ENCODE peak calls at places on chromosomes 3 and 15, in five cellular contexts. One of them, this sample, is unnamed.

GRCh38 chr15:76060098-76060989 is 559 bp downstream of the TMEM266 start:
- DNase-seq in effector memory CD4-positive, alpha-beta T cell: peak
- DNase-seq in A549: peak
- DNase-seq in psoas muscle: no peak
- DNase-seq in lower leg skin: no peak
- DNase-seq in this sample: no peak

GRCh38 chr3:84893211-84893610 is 65.6 kb upstream of the CADM2 start:
- DNase-seq in lower leg skin: no peak
- DNase-seq in effector memory CD4-positive, alpha-beta T cell: no peak
- DNase-seq in A549: no peak
- DNase-seq in psoas muscle: no peak
- DNase-seq in this sample: no peak

GRCh38 chr3:113151475-113152031 is 59.8 kb upstream of the BOC start:
- DNase-seq in lower leg skin: no peak
- DNase-seq in psoas muscle: peak
- DNase-seq in effector memory CD4-positive, alpha-beta T cell: no peak
- DNase-seq in A549: no peak
- DNase-seq in this sample: no peak

GRCh38 chr3:23805881-23806321 is at the start of gene UBE2E1:
- DNase-seq in A549: peak
- DNase-seq in psoas muscle: peak
- DNase-seq in lower leg skin: peak
- DNase-seq in effector memory CD4-positive, alpha-beta T cell: peak
- DNase-seq in this sample: no peak

GRCh38 chr15:80061581-80061980 is 2.1 kb downstream of the ZFAND6 start:
- DNase-seq in effector memory CD4-positive, alpha-beta T cell: no peak
- DNase-seq in A549: no peak
- DNase-seq in psoas muscle: no peak
- DNase-seq in lower leg skin: no peak
- DNase-seq in this sample: no peak

GRCh38 chr3:24662449-24663345 is 168.0 kb upstream of the THRB start:
- DNase-seq in effector memory CD4-positive, alpha-beta T cell: no peak
- DNase-seq in psoas muscle: no peak
- DNase-seq in A549: no peak
- DNase-seq in lower leg skin: no peak
- DNase-seq in this sample: no peak

GRCh38 chr3:171321241-171321640 is 139.0 kb downstream of the TNIK start:
- DNase-seq in lower leg skin: no peak
- DNase-seq in A549: no peak
- DNase-seq in effector memory CD4-positive, alpha-beta T cell: no peak
- DNase-seq in psoas muscle: no peak
- DNase-seq in this sample: no peak

GRCh38 chr3:147384210-147385058 is 21.9 kb downstream of the ZIC4 start:
- DNase-seq in lower leg skin: no peak
- DNase-seq in psoas muscle: no peak
- DNase-seq in effector memory CD4-positive, alpha-beta T cell: no peak
- DNase-seq in A549: no peak
- DNase-seq in this sample: no peak

GRCh38 chr3:32082727-32083126 is 23.7 kb upstream of the GPD1L start:
- DNase-seq in lower leg skin: no peak
- DNase-seq in psoas muscle: no peak
- DNase-seq in effector memory CD4-positive, alpha-beta T cell: no peak
- DNase-seq in A549: no peak
- DNase-seq in this sample: no peak

GRCh38 chr3:52530918-52531635 is 2.6 kb downstream of the NT5DC2 start:
- DNase-seq in psoas muscle: peak
- DNase-seq in A549: no peak
- DNase-seq in lower leg skin: peak
- DNase-seq in effector memory CD4-positive, alpha-beta T cell: no peak
- DNase-seq in this sample: no peak

GRCh38 chr3:52529376-52530333 is 4.0 kb downstream of the NT5DC2 start:
- DNase-seq in lower leg skin: peak
- DNase-seq in psoas muscle: peak
- DNase-seq in effector memory CD4-positive, alpha-beta T cell: no peak
- DNase-seq in A549: no peak
- DNase-seq in this sample: no peak

GRCh38 chr3:52527039-52527731 is 6.5 kb downstream of the NT5DC2 start:
- DNase-seq in A549: no peak
- DNase-seq in effector memory CD4-positive, alpha-beta T cell: no peak
- DNase-seq in psoas muscle: peak
- DNase-seq in lower leg skin: peak
- DNase-seq in this sample: no peak

GRCh38 chr3:52527732-52528595 is 5.7 kb downstream of the NT5DC2 start:
- DNase-seq in A549: no peak
- DNase-seq in effector memory CD4-positive, alpha-beta T cell: no peak
- DNase-seq in lower leg skin: peak
- DNase-seq in psoas muscle: peak
- DNase-seq in this sample: no peak

DNA sequence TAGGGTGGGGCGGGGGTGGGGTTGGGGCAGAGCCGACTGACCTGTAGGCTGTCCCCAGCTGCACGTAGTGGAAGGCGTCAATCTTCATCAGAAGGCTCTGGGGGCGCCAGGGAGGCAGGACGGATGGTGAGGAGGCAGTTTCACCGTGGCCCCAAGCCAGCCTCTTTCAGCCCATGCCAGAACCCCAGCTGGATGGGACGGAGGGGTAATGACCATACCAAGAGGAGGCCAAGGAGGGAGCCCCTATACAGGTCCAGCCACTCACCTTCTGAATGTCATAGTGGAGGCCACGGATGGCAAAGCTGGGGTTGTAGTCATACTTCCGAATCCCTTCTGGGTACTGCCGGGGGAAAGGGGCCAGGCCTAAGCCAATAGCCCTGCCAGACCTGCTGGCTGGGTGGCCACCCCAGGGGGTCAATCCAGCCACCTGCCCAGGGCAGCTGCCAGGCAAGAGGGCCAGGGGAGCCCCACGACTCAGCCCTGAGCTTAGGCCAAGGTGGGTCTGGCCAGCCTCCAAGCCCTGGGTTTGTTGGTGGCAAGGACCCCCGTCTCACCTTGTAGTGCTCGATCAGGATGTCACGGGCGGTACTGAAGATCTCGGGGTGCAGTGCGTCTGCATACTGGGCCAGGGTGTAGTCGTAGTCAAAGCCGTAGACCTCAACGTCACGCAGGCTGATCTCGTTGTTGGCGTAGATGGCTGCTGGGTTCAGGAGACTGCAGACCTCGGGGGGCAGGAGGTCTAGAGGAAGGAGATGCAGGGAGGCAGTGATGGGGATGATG is 4.9 kb downstream of the NT5DC2 start:
- DNase-seq in psoas muscle: peak
- DNase-seq in effector memory CD4-positive, alpha-beta T cell: no peak
- DNase-seq in lower leg skin: peak
- DNase-seq in A549: no peak
- DNase-seq in this sample: no peak
- H3K4me3 ChIP-seq in psoas muscle: no peak
- H3K4me3 ChIP-seq in effector memory CD4-positive, alpha-beta T cell: no peak
- H3K4me3 ChIP-seq in lower leg skin: no peak
- H3K4me3 ChIP-seq in A549: no peak
- H3K4me3 ChIP-seq in this sample: no peak

GRCh38 chr3:123449986-123450474 is 1.1 kb upstream of the ADCY5 start:
- DNase-seq in psoas muscle: peak
- DNase-seq in lower leg skin: no peak
- DNase-seq in effector memory CD4-positive, alpha-beta T cell: no peak
- DNase-seq in A549: no peak
- DNase-seq in this sample: no peak
- H3K4me3 ChIP-seq in psoas muscle: peak
- H3K4me3 ChIP-seq in lower leg skin: peak
- H3K4me3 ChIP-seq in effector memory CD4-positive, alpha-beta T cell: peak
- H3K4me3 ChIP-seq in A549: peak
- H3K4me3 ChIP-seq in this sample: peak

GRCh38 chr15:100372695-100373036 is 30.9 kb upstream of the ADAMTS17 start:
- DNase-seq in psoas muscle: peak
- DNase-seq in effector memory CD4-positive, alpha-beta T cell: no peak
- DNase-seq in A549: no peak
- DNase-seq in lower leg skin: peak
- DNase-seq in this sample: no peak

GRCh38 chr15:100373942-100374341 is 32.2 kb upstream of the ADAMTS17 start:
- DNase-seq in psoas muscle: no peak
- DNase-seq in lower leg skin: no peak
- DNase-seq in effector memory CD4-positive, alpha-beta T cell: no peak
- DNase-seq in A549: no peak
- DNase-seq in this sample: no peak

DNA sequence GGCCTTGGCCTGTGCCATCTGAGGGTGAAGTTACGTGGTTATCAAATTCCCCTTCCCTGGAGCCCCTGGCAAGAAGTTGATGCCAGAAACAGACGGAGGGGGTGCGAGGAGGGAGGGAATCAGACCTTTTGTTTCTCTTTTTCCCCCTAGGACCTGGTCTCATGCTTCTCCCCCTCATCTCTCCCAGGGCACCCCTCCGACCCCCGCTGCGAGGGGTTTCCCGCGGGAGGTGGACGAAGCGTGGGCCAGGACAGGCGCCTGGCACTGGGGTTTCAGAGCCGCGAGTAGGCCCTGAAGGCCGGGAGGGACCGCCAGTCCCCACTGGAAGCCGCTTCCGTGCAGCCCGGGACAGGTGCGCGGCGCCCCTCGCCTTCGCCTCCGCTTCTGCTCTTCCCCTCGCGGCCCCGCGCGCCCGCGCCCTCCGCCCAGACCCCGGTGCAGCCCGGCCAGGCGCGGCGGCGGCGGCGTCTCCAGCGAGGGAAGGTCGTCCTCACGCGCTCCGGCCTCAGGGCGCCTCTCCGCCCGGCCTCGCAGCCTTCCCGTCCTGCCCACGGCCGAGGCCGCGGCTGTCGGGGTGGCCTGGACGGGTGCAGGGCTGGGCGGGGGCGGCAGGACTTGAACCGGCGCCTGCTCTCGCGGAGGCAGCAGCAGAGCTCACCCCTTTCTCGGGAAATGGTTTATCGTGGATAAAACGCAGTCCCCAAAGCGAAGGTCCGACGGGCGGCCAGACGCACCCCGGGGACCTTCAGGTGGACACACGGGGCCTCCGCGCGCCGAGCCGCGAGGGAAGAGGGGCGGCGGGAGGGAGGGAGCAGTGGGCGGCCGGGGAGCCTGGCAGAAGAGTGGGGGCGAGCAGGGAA is 31.5 kb upstream of the ADAMTS17 start:
- DNase-seq in psoas muscle: no peak
- DNase-seq in lower leg skin: no peak
- DNase-seq in effector memory CD4-positive, alpha-beta T cell: no peak
- DNase-seq in A549: no peak
- DNase-seq in this sample: no peak
- H3K4me3 ChIP-seq in psoas muscle: peak
- H3K4me3 ChIP-seq in lower leg skin: peak
- H3K4me3 ChIP-seq in effector memory CD4-positive, alpha-beta T cell: no peak
- H3K4me3 ChIP-seq in A549: no peak
- H3K4me3 ChIP-seq in this sample: peak

GRCh38 chr3:126983653-126984390 is 907 bp downstream of the PLXNA1 start:
- DNase-seq in effector memory CD4-positive, alpha-beta T cell: peak
- DNase-seq in lower leg skin: no peak
- DNase-seq in A549: no peak
- DNase-seq in psoas muscle: no peak
- DNase-seq in this sample: no peak

GRCh38 chr3:126986001-126986400 is 3.1 kb downstream of the PLXNA1 start:
- DNase-seq in A549: no peak
- DNase-seq in lower leg skin: no peak
- DNase-seq in psoas muscle: no peak
- DNase-seq in effector memory CD4-positive, alpha-beta T cell: no peak
- DNase-seq in this sample: no peak

GRCh38 chr3:126987129-126987528 is 4.2 kb downstream of the PLXNA1 start:
- DNase-seq in effector memory CD4-positive, alpha-beta T cell: no peak
- DNase-seq in A549: no peak
- DNase-seq in psoas muscle: no peak
- DNase-seq in lower leg skin: no peak
- DNase-seq in this sample: no peak

GRCh38 chr3:126984391-126985142 is 1.7 kb downstream of the PLXNA1 start:
- DNase-seq in lower leg skin: no peak
- DNase-seq in psoas muscle: no peak
- DNase-seq in A549: no peak
- DNase-seq in effector memory CD4-positive, alpha-beta T cell: no peak
- DNase-seq in this sample: no peak

DNA sequence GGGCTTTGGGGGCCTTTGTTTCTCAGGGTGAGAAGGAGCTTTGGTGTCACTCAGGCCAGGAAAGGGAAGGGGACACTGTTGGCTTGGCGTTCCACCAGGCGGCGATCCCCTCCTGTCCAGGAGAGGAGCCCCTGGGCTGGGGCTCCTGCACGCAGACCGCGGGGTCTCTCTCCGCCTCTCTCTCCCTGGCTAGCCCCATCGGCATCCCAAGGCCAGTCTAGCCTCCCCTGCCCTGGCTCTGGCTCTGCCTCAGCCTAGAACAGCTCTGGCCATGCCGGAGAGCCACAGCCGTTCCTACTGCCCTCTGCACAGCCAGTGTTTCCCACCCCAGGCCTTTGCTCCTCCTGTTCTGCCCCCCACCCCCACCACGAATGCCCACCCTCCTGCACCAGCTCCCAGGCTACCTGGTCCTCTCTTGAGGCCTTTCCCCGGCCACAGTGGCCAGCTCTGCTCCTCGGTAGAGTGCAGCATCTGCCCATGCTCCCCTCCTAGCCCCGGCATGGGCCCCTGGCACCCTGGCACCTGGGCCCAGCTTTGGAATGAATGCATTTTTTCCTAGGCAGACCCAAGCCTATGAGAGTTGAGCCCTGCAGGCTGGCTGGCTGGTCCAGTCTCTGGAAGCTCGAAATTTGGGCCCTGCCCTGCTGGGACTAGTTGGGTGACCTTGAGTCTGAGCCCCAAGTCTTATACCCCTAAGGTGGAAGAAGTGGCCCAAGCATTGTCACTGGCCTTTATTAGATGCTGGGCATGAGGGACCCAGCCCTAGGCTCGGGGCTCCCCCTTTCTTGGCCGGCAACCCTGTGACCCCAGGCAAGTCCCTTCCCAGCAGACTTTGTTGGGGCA is 2.4 kb downstream of the PLXNA1 start:
- DNase-seq in A549: no peak
- DNase-seq in psoas muscle: no peak
- DNase-seq in lower leg skin: no peak
- DNase-seq in effector memory CD4-positive, alpha-beta T cell: no peak
- DNase-seq in this sample: no peak
- H3K4me3 ChIP-seq in A549: no peak
- H3K4me3 ChIP-seq in psoas muscle: no peak
- H3K4me3 ChIP-seq in lower leg skin: no peak
- H3K4me3 ChIP-seq in effector memory CD4-positive, alpha-beta T cell: no peak
- H3K4me3 ChIP-seq in this sample: no peak